ENCODE peak calls at places on chromosomes 1 and 21, in five cellular contexts. D is stomach, O is A549, U is transverse colon, T is ovary. B is an unnamed sample. For H3K9me3, the result is how much of the 10 kb centered on the place peaks cover.

GRCh38 chr1:108858541-108858940 is 1.6 kb upstream of the AKNAD1 start:
- DNase-seq in D (no peak), O (no peak), U (no peak), T (no peak), B (no peak)

GRCh38 chr1:222620566-222620965 is 2.7 kb downstream of the MIA3 start:
- DNase-seq in D (no peak), O (no peak), U (no peak), T (no peak), B (no peak)

GRCh38 chr1:51523931-51524330 is 4.9 kb upstream of the EPS15 start:
- DNase-seq in D (no peak), O (no peak), U (no peak), T (no peak), B (no peak)

GRCh38 chr1:156859523-156860112 is 701 bp upstream of the INSRR start:
- DNase-seq in D (peak), O (no peak), U (no peak), T (no peak), B (no peak)

GRCh38 chr1:235741294-235741693 is 91.7 kb upstream of the GNG4 start:
- DNase-seq in D (no peak), O (no peak), U (no peak), T (no peak), B (no peak)

GRCh38 chr1:55275151-55275748 is 60.1 kb upstream of the USP24 start:
- DNase-seq in D (no peak), O (no peak), U (peak), T (no peak), B (no peak)

GRCh38 chr1:237358555-237358954 is 316.6 kb downstream of the RYR2 start:
- DNase-seq in D (no peak), O (no peak), U (no peak), T (no peak), B (no peak)

GRCh38 chr1:94305704-94306103 is 68.3 kb upstream of the ARHGAP29 start:
- DNase-seq in D (no peak), O (no peak), U (no peak), T (no peak), B (no peak)

GRCh38 chr1:25785321-25786067 is 14.5 kb upstream of the SELENON start:
- DNase-seq in D (no peak), O (no peak), U (no peak), T (no peak), B (no peak)

GRCh38 chr1:21663951-21664805 is 5.0 kb downstream of the RAP1GAP start:
- DNase-seq in D (peak), O (no peak), U (no peak), T (no peak), B (peak)

GRCh38 chr1:215444715-215445414 is 122.2 kb upstream of the KCTD3 start:
- DNase-seq in D (no peak), O (no peak), U (no peak), T (no peak), B (no peak)

GRCh38 chr1:215439549-215439948 is 127.6 kb upstream of the KCTD3 start:
- DNase-seq in D (no peak), O (no peak), U (no peak), T (no peak), B (no peak)
- H3K9me3 ChIP-seq in D (under half), O (under half), U (under half), T (under half), B (under half)

GRCh38 chr21:34797202-34797527 is 128.4 kb downstream of the CLIC6 start:
- DNase-seq in D (no peak), O (no peak), U (no peak), T (no peak), B (no peak)
- H3K27ac ChIP-seq in D (peak), O (peak), U (peak), T (no peak), B (peak)

GRCh38 chr1:212067790-212068189 is 32.2 kb downstream of the DTL start:
- DNase-seq in D (no peak), O (no peak), U (no peak), T (no peak), B (no peak)
- TF ChIP-seq EP300 in D (no peak), O (no peak), U (no peak), T (no peak), B (no peak)

GRCh38 chr1:4464478-4464877 is 189.9 kb upstream of the AJAP1 start:
- DNase-seq in D (no peak), O (no peak), U (no peak), T (no peak), B (no peak)
- H3K9me3 ChIP-seq in D (under half), O (under half), U (under half), T (under half), B (under half)

GRCh38 chr21:32826317-32827167 is 55.0 kb upstream of the PAXBP1 start:
- DNase-seq in D (no peak), O (peak), U (peak), T (peak), B (no peak)
- H3K27ac ChIP-seq in D (no peak), O (no peak), U (no peak), T (no peak), B (no peak)

DNA sequence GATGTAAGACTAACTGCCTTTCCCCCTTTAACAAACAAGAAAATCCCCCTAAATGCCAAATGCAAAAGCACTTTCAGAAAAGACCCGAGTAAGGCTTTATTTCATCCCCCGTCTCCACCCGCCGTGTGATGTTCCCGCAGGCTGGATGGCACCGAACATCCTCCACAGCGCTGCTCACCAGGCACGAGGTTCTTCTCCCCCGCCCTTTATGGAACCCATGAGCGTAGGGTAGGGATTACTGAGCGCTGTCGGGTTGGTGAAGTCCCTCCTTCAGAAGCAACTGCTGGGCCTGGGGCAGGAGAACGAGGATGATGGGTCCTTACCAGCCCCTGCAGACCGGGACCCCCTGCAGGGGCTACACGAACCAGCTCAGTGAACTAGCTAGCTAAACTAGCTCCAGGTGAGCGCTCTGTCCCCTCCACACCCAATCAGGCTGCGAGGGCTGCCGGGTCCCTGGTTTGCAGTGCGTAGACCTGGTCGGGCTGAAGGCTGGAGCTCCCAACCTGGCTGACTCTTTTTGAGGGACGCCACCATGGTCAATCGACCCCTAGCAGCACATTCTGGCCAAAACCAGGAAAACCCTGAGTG is 80.5 kb downstream of the ITPKB start:
- DNase-seq in D (no peak), O (no peak), U (no peak), T (no peak), B (no peak)
- TF ChIP-seq EP300 in D (no peak), O (no peak), U (no peak), T (no peak), B (no peak)

GRCh38 chr1:42209516-42210370 is 45.2 kb upstream of the GUCA2A start:
- DNase-seq in D (no peak), O (no peak), U (no peak), T (no peak), B (no peak)
- H3K9me3 ChIP-seq in D (under half), O (under half), U (under half), T (under half), B (under half)

B was measured in sigmoid colon.